ENCODE peak calls at places on chromosomes 3 and 15, in five cellular contexts. One of them, this sample, is unnamed.

GRCh38 chr3:188348445-188349244 is 194.7 kb downstream of the LPP start:
- DNase-seq in H1: no peak
- DNase-seq in GM12891: no peak
- DNase-seq in HepG2: peak
- DNase-seq in K562: no peak
- DNase-seq in this sample: no peak

GRCh38 chr3:187015903-187016638 is 85.7 kb downstream of the ST6GAL1 start:
- DNase-seq in H1: no peak
- DNase-seq in GM12891: no peak
- DNase-seq in HepG2: no peak
- DNase-seq in K562: no peak
- DNase-seq in this sample: no peak

GRCh38 chr3:187946981-187947380 is 201.7 kb upstream of the BCL6 start:
- DNase-seq in H1: no peak
- DNase-seq in GM12891: no peak
- DNase-seq in HepG2: no peak
- DNase-seq in K562: no peak
- DNase-seq in this sample: no peak

GRCh38 chr3:98026425-98027083 is 8.6 kb downstream of the GABRR3 start:
- DNase-seq in H1: no peak
- DNase-seq in GM12891: no peak
- DNase-seq in HepG2: no peak
- DNase-seq in K562: no peak
- DNase-seq in this sample: no peak

GRCh38 chr15:54836052-54836795 is 360.5 kb downstream of the RSL24D1 start:
- DNase-seq in H1: no peak
- DNase-seq in GM12891: no peak
- DNase-seq in HepG2: no peak
- DNase-seq in K562: no peak
- DNase-seq in this sample: no peak

GRCh38 chr3:74067296-74067695 is 442.6 kb upstream of the PDZRN3 start:
- DNase-seq in H1: no peak
- DNase-seq in GM12891: no peak
- DNase-seq in HepG2: no peak
- DNase-seq in K562: no peak
- DNase-seq in this sample: no peak

GRCh38 chr15:55774113-55774970 is 31.4 kb upstream of the PRTG start:
- DNase-seq in H1: no peak
- DNase-seq in GM12891: peak
- DNase-seq in HepG2: peak
- DNase-seq in K562: peak
- DNase-seq in this sample: peak

GRCh38 chr3:195319060-195319459 is 48.1 kb upstream of the XXYLT1 start:
- DNase-seq in H1: no peak
- DNase-seq in GM12891: no peak
- DNase-seq in HepG2: no peak
- DNase-seq in K562: no peak
- DNase-seq in this sample: no peak

GRCh38 chr3:47857151-47857550 is 54.2 kb downstream of the DHX30 start:
- DNase-seq in H1: no peak
- DNase-seq in GM12891: no peak
- DNase-seq in HepG2: no peak
- DNase-seq in K562: no peak
- DNase-seq in this sample: no peak

GRCh38 chr3:197428117-197428761 is 127.5 kb downstream of the BDH1 start:
- DNase-seq in H1: no peak
- DNase-seq in GM12891: no peak
- DNase-seq in HepG2: peak
- DNase-seq in K562: peak
- DNase-seq in this sample: no peak

GRCh38 chr3:53166781-53167291 is 5.8 kb downstream of the PRKCD start:
- DNase-seq in H1: no peak
- DNase-seq in GM12891: no peak
- DNase-seq in HepG2: no peak
- DNase-seq in K562: no peak
- DNase-seq in this sample: no peak

GRCh38 chr15:34737379-34737928 is 17.3 kb downstream of the GJD2 start:
- DNase-seq in H1: no peak
- DNase-seq in GM12891: no peak
- DNase-seq in HepG2: no peak
- DNase-seq in K562: no peak
- DNase-seq in this sample: no peak

GRCh38 chr15:99953886-99954285 is 220.6 kb upstream of the LYSMD4 start:
- DNase-seq in H1: no peak
- DNase-seq in GM12891: no peak
- DNase-seq in HepG2: no peak
- DNase-seq in K562: no peak
- DNase-seq in this sample: no peak

GRCh38 chr3:141894524-141895176 is 18.2 kb downstream of the ATP1B3 start:
- DNase-seq in H1: no peak
- DNase-seq in GM12891: no peak
- DNase-seq in HepG2: peak
- DNase-seq in K562: no peak
- DNase-seq in this sample: no peak

GRCh38 chr3:153130312-153130977 is 31.6 kb upstream of the RAP2B start:
- DNase-seq in H1: no peak
- DNase-seq in GM12891: no peak
- DNase-seq in HepG2: no peak
- DNase-seq in K562: no peak
- DNase-seq in this sample: no peak

GRCh38 chr3:24867783-24868182 is 373.1 kb upstream of the THRB start:
- DNase-seq in H1: no peak
- DNase-seq in GM12891: no peak
- DNase-seq in HepG2: no peak
- DNase-seq in K562: no peak
- DNase-seq in this sample: no peak

GRCh38 chr3:162491957-162492356 is 995.3 kb downstream of the OTOL1 start:
- DNase-seq in H1: no peak
- DNase-seq in GM12891: no peak
- DNase-seq in HepG2: no peak
- DNase-seq in K562: no peak
- DNase-seq in this sample: no peak

GRCh38 chr15:63054281-63054683 is 11.7 kb downstream of the TPM1 start:
- DNase-seq in H1: no peak
- DNase-seq in GM12891: no peak
- DNase-seq in HepG2: no peak
- DNase-seq in K562: no peak
- DNase-seq in this sample: no peak

DNA sequence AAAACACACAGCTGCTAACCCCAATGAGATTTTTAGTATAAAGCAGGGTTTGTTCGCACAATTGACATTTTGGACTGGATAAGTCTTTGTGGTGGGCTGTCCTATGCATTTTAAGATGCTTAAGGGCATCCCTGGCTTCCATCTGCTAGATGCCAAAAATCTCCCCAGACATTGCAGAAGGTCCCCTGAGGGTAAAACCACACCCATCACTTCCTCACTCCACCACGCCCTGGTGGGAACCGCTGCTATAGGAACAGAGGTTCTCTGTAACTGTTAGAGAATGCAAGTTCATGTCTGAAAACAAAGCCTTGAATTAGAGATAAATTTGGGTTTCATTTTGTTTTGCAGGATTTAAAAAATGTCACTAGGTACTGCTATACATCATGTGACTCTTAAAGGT is 67.7 kb downstream of the ARHGEF26 start:
- DNase-seq in H1: no peak
- DNase-seq in GM12891: no peak
- DNase-seq in HepG2: no peak
- DNase-seq in K562: no peak
- DNase-seq in this sample: no peak
- TF ChIP-seq TAF1 in H1: no peak
- TF ChIP-seq TAF1 in GM12891: no peak
- TF ChIP-seq TAF1 in HepG2: no peak
- TF ChIP-seq TAF1 in K562: no peak
- TF ChIP-seq TAF1 in this sample: no peak

GRCh38 chr15:42940527-42940926 is 19.9 kb upstream of the TTBK2 start:
- DNase-seq in H1: no peak
- DNase-seq in GM12891: no peak
- DNase-seq in HepG2: no peak
- DNase-seq in K562: no peak
- DNase-seq in this sample: no peak
- TF ChIP-seq POLR2AphosphoS5 in H1: no peak
- TF ChIP-seq POLR2AphosphoS5 in GM12891: no peak
- TF ChIP-seq POLR2AphosphoS5 in HepG2: no peak
- TF ChIP-seq POLR2AphosphoS5 in K562: no peak
- TF ChIP-seq POLR2AphosphoS5 in this sample: no peak

GRCh38 chr15:40952901-40953712 is at the start of gene CHAC1:
- DNase-seq in H1: peak
- DNase-seq in GM12891: peak
- DNase-seq in HepG2: no peak
- DNase-seq in K562: peak
- DNase-seq in this sample: peak
- TF ChIP-seq POLR2A in H1: peak
- TF ChIP-seq POLR2A in GM12891: peak
- TF ChIP-seq POLR2A in HepG2: no peak
- TF ChIP-seq POLR2A in K562: peak
- TF ChIP-seq POLR2A in this sample: peak

DNA sequence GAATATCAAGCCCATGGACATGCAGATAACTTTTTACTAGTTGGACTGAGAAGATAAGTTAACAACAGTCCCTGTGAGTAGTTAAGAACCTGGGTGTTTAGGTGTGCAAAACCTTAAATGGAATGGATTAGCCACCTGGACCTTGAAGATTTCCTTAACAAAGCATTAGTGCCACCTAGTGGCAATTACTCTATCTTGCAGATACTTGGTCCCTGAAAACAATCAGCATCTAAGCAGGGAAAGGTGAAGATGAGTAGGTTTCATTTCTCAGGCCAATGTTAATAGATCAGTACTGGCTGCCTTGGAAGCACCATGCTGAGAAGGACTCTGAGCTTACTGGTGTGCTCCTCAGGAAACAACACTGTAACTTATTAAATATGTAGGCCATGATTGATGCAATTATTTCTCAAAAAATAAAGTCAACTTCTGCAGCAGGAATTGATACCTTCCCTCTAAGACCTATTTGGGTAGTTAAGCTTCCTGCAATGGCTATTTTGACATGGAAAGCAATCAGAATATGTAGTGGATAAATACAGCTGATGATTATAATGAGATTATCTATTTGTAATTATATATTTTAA is 329.4 kb downstream of the TBC1D5 start:
- DNase-seq in H1: no peak
- DNase-seq in GM12891: peak
- DNase-seq in HepG2: peak
- DNase-seq in K562: peak
- DNase-seq in this sample: no peak
- TF ChIP-seq TAF1 in H1: no peak
- TF ChIP-seq TAF1 in GM12891: no peak
- TF ChIP-seq TAF1 in HepG2: no peak
- TF ChIP-seq TAF1 in K562: no peak
- TF ChIP-seq TAF1 in this sample: no peak

DNA sequence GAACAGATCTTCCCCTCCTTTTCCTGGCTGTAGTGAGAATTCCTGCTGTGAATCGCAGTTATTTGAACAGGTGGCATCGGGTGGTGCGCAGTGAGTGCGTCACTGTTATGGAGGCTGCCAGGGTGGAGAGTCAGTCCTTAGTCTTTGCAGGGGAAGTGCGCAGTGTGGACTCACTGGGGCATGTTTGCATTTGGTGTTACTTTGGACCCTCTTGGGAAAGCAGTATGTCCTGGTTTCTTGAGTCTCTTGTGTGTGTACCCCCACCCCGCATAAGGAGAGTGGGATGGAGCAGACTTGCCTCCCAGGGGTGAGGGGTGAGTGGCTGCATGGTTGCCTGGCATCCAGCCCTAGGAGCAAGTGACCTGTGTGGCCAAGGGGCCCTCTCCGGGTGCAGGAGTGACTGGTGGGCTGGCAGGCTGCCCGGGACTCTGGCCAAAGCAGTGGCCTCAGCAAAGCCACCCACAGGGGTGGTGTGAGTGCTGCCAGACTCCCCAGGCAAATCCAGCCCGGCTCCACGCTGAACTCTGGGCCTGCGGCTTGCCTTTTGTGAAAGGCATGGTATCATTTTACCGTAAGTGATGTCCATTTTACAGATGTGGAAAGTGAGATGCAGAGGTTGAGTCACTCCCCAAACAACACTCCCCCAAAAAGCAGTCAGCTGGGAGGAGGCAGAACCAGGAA is 46.4 kb downstream of the DNASE1L3 start:
- DNase-seq in H1: no peak
- DNase-seq in GM12891: no peak
- DNase-seq in HepG2: no peak
- DNase-seq in K562: no peak
- DNase-seq in this sample: no peak
- TF ChIP-seq POLR2AphosphoS5 in H1: no peak
- TF ChIP-seq POLR2AphosphoS5 in GM12891: no peak
- TF ChIP-seq POLR2AphosphoS5 in HepG2: no peak
- TF ChIP-seq POLR2AphosphoS5 in K562: no peak
- TF ChIP-seq POLR2AphosphoS5 in this sample: no peak

GRCh38 chr15:50354838-50355611 is at the start of gene GABPB1:
- DNase-seq in H1: peak
- DNase-seq in GM12891: peak
- DNase-seq in HepG2: peak
- DNase-seq in K562: peak
- DNase-seq in this sample: peak
- TF ChIP-seq POLR2A in H1: peak
- TF ChIP-seq POLR2A in GM12891: peak
- TF ChIP-seq POLR2A in HepG2: peak
- TF ChIP-seq POLR2A in K562: peak
- TF ChIP-seq POLR2A in this sample: peak

DNA sequence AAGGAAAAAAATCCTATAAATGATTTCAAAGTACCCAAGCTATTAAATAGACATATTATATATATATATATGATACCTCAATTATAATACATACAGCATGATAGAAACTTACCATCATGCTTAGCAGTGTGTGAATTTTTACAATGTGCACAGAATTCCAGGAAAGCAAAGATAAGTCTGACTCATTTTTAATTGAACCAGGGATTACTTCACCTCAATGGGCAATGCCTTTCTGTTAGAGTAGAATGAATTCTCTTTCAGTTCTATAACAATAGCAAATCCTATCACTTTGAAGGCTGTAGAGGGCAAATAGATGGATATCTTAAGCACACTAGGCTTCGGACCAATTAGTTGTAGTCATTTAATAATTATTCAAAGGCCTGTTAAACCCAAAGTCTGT is 54.8 kb upstream of the P3H2 start:
- DNase-seq in H1: no peak
- DNase-seq in GM12891: no peak
- DNase-seq in HepG2: no peak
- DNase-seq in K562: no peak
- DNase-seq in this sample: no peak
- TF ChIP-seq TAF1 in H1: no peak
- TF ChIP-seq TAF1 in GM12891: no peak
- TF ChIP-seq TAF1 in HepG2: no peak
- TF ChIP-seq TAF1 in K562: no peak
- TF ChIP-seq TAF1 in this sample: no peak